ENCODE peak calls at places on chromosomes 4 and X, in five cellular contexts. S is NCI-H146; E is iPS DF 6.9; N is stimulated activated CD4-positive, alpha-beta T cell treated with anti-CD3 and anti-CD28 coated beads, Interleukin-2, amount 100 ng/mL, for 4 hours; Z is activated T-helper 1 cell treated with anti-CD3 and anti-CD28 coated beads, Interleukin-2, amount 50 U/mL, for 16 hours. T is an unnamed sample.
A peak's percentile ranks its signal among the peaks of the same experiment; 100 is the strongest.

GRCh38 chr4:151922811-151923210 is 162.0 kb upstream of the GATB start:
- DNase-seq in Z (no peak), E (no peak), N (no peak), S (no peak), T (no peak)

GRCh38 chr4:118849867-118850812 is 14.2 kb upstream of the SEC24D start:
- DNase-seq in S (no peak), N (peak; percentile 30), Z (peak; percentile 6), E (peak; percentile 55), T (no peak)

GRCh38 chrX:29318051-29318450 is 730.8 kb downstream of the IL1RAPL1 start:
- DNase-seq in E (no peak), S (no peak), Z (no peak), N (no peak), T (no peak)

GRCh38 chr4:183912585-183912984 is 7.5 kb downstream of the STOX2 start:
- DNase-seq in E (no peak), Z (no peak), N (no peak), S (no peak), T (no peak)

GRCh38 chr4:47774078-47774477 is 63.8 kb downstream of the CORIN start:
- DNase-seq in E (no peak), N (no peak), S (no peak), Z (no peak), T (no peak)

GRCh38 chrX:119726900-119727555 is 31.4 kb upstream of the SOWAHD start:
- DNase-seq in N (no peak), Z (no peak), E (no peak), S (no peak), T (no peak)

GRCh38 chrX:109635151-109635550 is 10.2 kb upstream of the KCNE5 start:
- DNase-seq in Z (no peak), N (no peak), S (peak; percentile 2), E (peak; percentile 5), T (peak; percentile 6)

GRCh38 chr4:53595204-53595603 is 3.9 kb upstream of the LNX1 start:
- DNase-seq in S (no peak), Z (no peak), E (no peak), N (no peak), T (no peak)

GRCh38 chr4:1578301-1578781 is 105.8 kb downstream of the FAM53A start:
- DNase-seq in N (no peak), E (no peak), Z (no peak), S (no peak), T (no peak)

GRCh38 chrX:46376246-46376885 is 168.9 kb downstream of the ZNF674 start:
- DNase-seq in Z (no peak), N (peak; percentile 22), E (no peak), S (peak; percentile 59), T (peak; percentile 56)

GRCh38 chrX:51641421-51642021 is 22.8 kb upstream of the CENPVL3 start:
- DNase-seq in E (peak; percentile 20), N (no peak), S (peak; percentile 44), Z (no peak), T (peak; percentile 32)

GRCh38 chr4:23333556-23333945 is 556.3 kb downstream of the PPARGC1A start:
- DNase-seq in Z (no peak), S (no peak), E (no peak), N (peak; percentile 3), T (no peak)

GRCh38 chr4:147526272-147526654 is 45.4 kb downstream of the EDNRA start:
- DNase-seq in Z (no peak), N (no peak), E (no peak), S (no peak), T (no peak)

GRCh38 chr4:66956426-66956825 is 588.9 kb downstream of the CENPC start:
- DNase-seq in S (no peak), Z (no peak), N (no peak), E (no peak), T (no peak)

GRCh38 chr4:7410470-7410869 is 24.3 kb downstream of the PSAPL1 start:
- DNase-seq in Z (no peak), E (no peak), N (no peak), S (no peak), T (no peak)

GRCh38 chr4:4333265-4333706 is 43.2 kb downstream of the ZBTB49 start:
- DNase-seq in S (no peak), E (no peak), Z (no peak), N (no peak), T (peak; percentile 75)

GRCh38 chrX:97740044-97740443 is 856.3 kb downstream of the RPA4 start:
- DNase-seq in N (no peak), Z (no peak), S (no peak), E (no peak), T (no peak)

GRCh38 chr4:140286503-140286902 is 86.9 kb upstream of the SCOC start:
- DNase-seq in E (no peak), N (no peak), S (no peak), Z (no peak), T (no peak)

GRCh38 chr4:30537462-30537861 is 182.7 kb upstream of the PCDH7 start:
- DNase-seq in E (no peak), Z (no peak), S (no peak), N (no peak), T (peak; percentile 42)

GRCh38 chr4:108360857-108361820 is 192.4 kb upstream of the LEF1 start:
- DNase-seq in E (no peak), S (no peak), Z (no peak), N (no peak), T (peak; percentile 77)

GRCh38 chrX:1592128-1592862 is 891 bp downstream of the AKAP17A start:
- DNase-seq in S (peak; percentile 5), Z (no peak), N (no peak), E (no peak), T (peak; percentile 11)

GRCh38 chrX:43269201-43269600 is 386.9 kb upstream of the MAOA start:
- DNase-seq in N (no peak), Z (no peak), S (no peak), E (no peak), T (no peak)